ENCODE peak calls at places on chromosomes 5 and 9, in five cellular contexts. W is AG04450; Z is glomerular endothelial cell; Q is retinal pigment epithelial cell; G is stimulated activated CD8-positive, alpha-beta memory T cell treated with anti-CD3 and anti-CD28 coated beads, Interleukin-2, amount 100 ng/mL, for 48 hours. U is an unnamed sample.
A peak's percentile ranks its signal among the peaks of the same experiment; 100 is the strongest.

GRCh38 chr9:114856210-114856941 is 50.5 kb upstream of the TNFSF15 start:
- DNase-seq in W (peak; percentile 69), Z (no peak), Q (no peak), G (no peak), U (peak; percentile 71)

GRCh38 chr5:54529565-54529964 is 12.0 kb downstream of the SNX18 start:
- DNase-seq in W (no peak), Z (no peak), Q (no peak), G (no peak), U (no peak)

GRCh38 chr9:127015926-127016512 is 101.4 kb downstream of the RALGPS1 start:
- DNase-seq in W (no peak), Z (no peak), Q (no peak), G (no peak), U (no peak)

GRCh38 chr9:114033397-114034103 is 44.5 kb downstream of the AMBP start:
- DNase-seq in W (no peak), Z (no peak), Q (no peak), G (no peak), U (no peak)

GRCh38 chr9:37215456-37216229 is 95.3 kb downstream of the ZCCHC7 start:
- DNase-seq in W (no peak), Z (no peak), Q (peak; percentile 77), G (no peak), U (peak; percentile 9)

GRCh38 chr9:14661421-14662059 is 31.7 kb downstream of the ZDHHC21 start:
- DNase-seq in W (peak; percentile 4), Z (no peak), Q (no peak), G (no peak), U (no peak)

GRCh38 chr9:97312556-97312955 is 5.1 kb downstream of the CCDC180 start:
- DNase-seq in W (no peak), Z (no peak), Q (no peak), G (no peak), U (no peak)

GRCh38 chr9:130088056-130088455 is 34.4 kb downstream of the GPR107 start:
- DNase-seq in W (no peak), Z (no peak), Q (no peak), G (no peak), U (no peak)

GRCh38 chr9:129202613-129203555 is 24.8 kb upstream of the IER5L start:
- DNase-seq in W (peak; percentile 29), Z (no peak), Q (no peak), G (peak; percentile 86), U (peak; percentile 35)

U was measured in skeletal muscle cell.